ENCODE peak calls at places on chromosomes 11 and 22, in eight cellular contexts. One of them, this sample, is unnamed.

GRCh38 chr11:61310749-61311148 is 15.6 kb upstream of the VWCE start:
- DNase-seq in bronchial epithelial cell: no peak
- DNase-seq in body of pancreas: no peak
- DNase-seq in anterior cingulate cortex: no peak
- DNase-seq in EL: no peak
- DNase-seq in esophagus muscularis mucosa: no peak
- DNase-seq in cardiac fibroblast: no peak
- DNase-seq in stimulated activated CD8-positive, alpha-beta memory T cell treated with anti-CD3 and anti-CD28 coated beads, Interleukin-15, amount 100 ng/mL, for 4 hours: no peak
- DNase-seq in this sample: no peak

GRCh38 chr11:95453616-95454118 is 222.7 kb upstream of the SESN3 start:
- DNase-seq in bronchial epithelial cell: peak; percentile 84
- DNase-seq in anterior cingulate cortex: peak; percentile 57
- DNase-seq in stimulated activated CD8-positive, alpha-beta memory T cell treated with anti-CD3 and anti-CD28 coated beads, Interleukin-15, amount 100 ng/mL, for 4 hours: no peak
- DNase-seq in cardiac fibroblast: peak; percentile 27
- DNase-seq in EL: no peak
- DNase-seq in esophagus muscularis mucosa: peak; percentile 72
- DNase-seq in body of pancreas: peak; percentile 61
- DNase-seq in this sample: peak; percentile 46

GRCh38 chr11:115275045-115275444 is 229.2 kb downstream of the CADM1 start:
- DNase-seq in bronchial epithelial cell: no peak
- DNase-seq in cardiac fibroblast: no peak
- DNase-seq in anterior cingulate cortex: no peak
- DNase-seq in body of pancreas: no peak
- DNase-seq in esophagus muscularis mucosa: no peak
- DNase-seq in stimulated activated CD8-positive, alpha-beta memory T cell treated with anti-CD3 and anti-CD28 coated beads, Interleukin-15, amount 100 ng/mL, for 4 hours: no peak
- DNase-seq in EL: no peak
- DNase-seq in this sample: no peak

GRCh38 chr11:120601566-120601965 is 90.0 kb downstream of the GRIK4 start:
- DNase-seq in esophagus muscularis mucosa: no peak
- DNase-seq in anterior cingulate cortex: no peak
- DNase-seq in cardiac fibroblast: peak; percentile 11
- DNase-seq in bronchial epithelial cell: peak; percentile 6
- DNase-seq in EL: peak; percentile 21
- DNase-seq in body of pancreas: no peak
- DNase-seq in stimulated activated CD8-positive, alpha-beta memory T cell treated with anti-CD3 and anti-CD28 coated beads, Interleukin-15, amount 100 ng/mL, for 4 hours: no peak
- DNase-seq in this sample: peak; percentile 12

GRCh38 chr22:33357894-33358440 is 299.8 kb upstream of the SYN3 start:
- DNase-seq in bronchial epithelial cell: no peak
- DNase-seq in EL: no peak
- DNase-seq in esophagus muscularis mucosa: peak; percentile 79
- DNase-seq in anterior cingulate cortex: no peak
- DNase-seq in stimulated activated CD8-positive, alpha-beta memory T cell treated with anti-CD3 and anti-CD28 coated beads, Interleukin-15, amount 100 ng/mL, for 4 hours: no peak
- DNase-seq in body of pancreas: no peak
- DNase-seq in cardiac fibroblast: no peak
- DNase-seq in this sample: no peak

GRCh38 chr11:64444838-64445441 is 86.0 kb downstream of the RPS6KA4 start:
- DNase-seq in cardiac fibroblast: peak; percentile 29
- DNase-seq in anterior cingulate cortex: no peak
- DNase-seq in body of pancreas: peak; percentile 42
- DNase-seq in esophagus muscularis mucosa: no peak
- DNase-seq in EL: peak; percentile 28
- DNase-seq in stimulated activated CD8-positive, alpha-beta memory T cell treated with anti-CD3 and anti-CD28 coated beads, Interleukin-15, amount 100 ng/mL, for 4 hours: no peak
- DNase-seq in bronchial epithelial cell: peak; percentile 30
- DNase-seq in this sample: peak; percentile 47

GRCh38 chr22:16609548-16610261 is 17.1 kb upstream of the CCT8L2 start:
- DNase-seq in body of pancreas: no peak
- DNase-seq in cardiac fibroblast: no peak
- DNase-seq in esophagus muscularis mucosa: no peak
- DNase-seq in EL: no peak
- DNase-seq in anterior cingulate cortex: no peak
- DNase-seq in bronchial epithelial cell: no peak
- DNase-seq in stimulated activated CD8-positive, alpha-beta memory T cell treated with anti-CD3 and anti-CD28 coated beads, Interleukin-15, amount 100 ng/mL, for 4 hours: no peak
- DNase-seq in this sample: no peak

GRCh38 chr22:21567456-21568206 is at the start of gene UBE2L3:
- DNase-seq in body of pancreas: peak; percentile 81
- DNase-seq in bronchial epithelial cell: peak; percentile 48
- DNase-seq in EL: peak; percentile 84
- DNase-seq in cardiac fibroblast: peak; percentile 85
- DNase-seq in esophagus muscularis mucosa: peak; percentile 94
- DNase-seq in stimulated activated CD8-positive, alpha-beta memory T cell treated with anti-CD3 and anti-CD28 coated beads, Interleukin-15, amount 100 ng/mL, for 4 hours: peak; percentile 65
- DNase-seq in anterior cingulate cortex: peak; percentile 70
- DNase-seq in this sample: peak; percentile 69

GRCh38 chr11:33919645-33920044 is 27.8 kb upstream of the LMO2 start:
- DNase-seq in bronchial epithelial cell: no peak
- DNase-seq in esophagus muscularis mucosa: no peak
- DNase-seq in anterior cingulate cortex: no peak
- DNase-seq in body of pancreas: no peak
- DNase-seq in EL: no peak
- DNase-seq in cardiac fibroblast: no peak
- DNase-seq in stimulated activated CD8-positive, alpha-beta memory T cell treated with anti-CD3 and anti-CD28 coated beads, Interleukin-15, amount 100 ng/mL, for 4 hours: no peak
- DNase-seq in this sample: no peak

GRCh38 chr11:27084407-27084985 is 43.9 kb downstream of the BBOX1 start:
- DNase-seq in body of pancreas: no peak
- DNase-seq in bronchial epithelial cell: peak; percentile 27
- DNase-seq in stimulated activated CD8-positive, alpha-beta memory T cell treated with anti-CD3 and anti-CD28 coated beads, Interleukin-15, amount 100 ng/mL, for 4 hours: no peak
- DNase-seq in esophagus muscularis mucosa: no peak
- DNase-seq in anterior cingulate cortex: no peak
- DNase-seq in cardiac fibroblast: no peak
- DNase-seq in EL: peak; percentile 43
- DNase-seq in this sample: no peak

GRCh38 chr11:16410479-16410878 is 54.1 kb upstream of the SOX6 start:
- DNase-seq in body of pancreas: no peak
- DNase-seq in esophagus muscularis mucosa: no peak
- DNase-seq in EL: no peak
- DNase-seq in stimulated activated CD8-positive, alpha-beta memory T cell treated with anti-CD3 and anti-CD28 coated beads, Interleukin-15, amount 100 ng/mL, for 4 hours: no peak
- DNase-seq in cardiac fibroblast: no peak
- DNase-seq in bronchial epithelial cell: peak; percentile 70
- DNase-seq in anterior cingulate cortex: no peak
- DNase-seq in this sample: no peak

GRCh38 chr11:65918211-65919150 is at the start of gene C11orf68:
- DNase-seq in cardiac fibroblast: peak; percentile 47
- DNase-seq in EL: peak; percentile 48
- DNase-seq in bronchial epithelial cell: no peak
- DNase-seq in esophagus muscularis mucosa: no peak
- DNase-seq in anterior cingulate cortex: no peak
- DNase-seq in stimulated activated CD8-positive, alpha-beta memory T cell treated with anti-CD3 and anti-CD28 coated beads, Interleukin-15, amount 100 ng/mL, for 4 hours: no peak
- DNase-seq in body of pancreas: no peak
- DNase-seq in this sample: peak; percentile 50

This sample was measured in PC-3.